ENCODE peak calls at places on chromosomes 7 and 10, in nine cellular contexts. N, F, I, T, O, R, G, V and U are unnamed samples.

GRCh38 chr10:30386801-30387588 is 37.9 kb upstream of the MTPAP start:
- DNase-seq in N (no peak), F (no peak), I (no peak), T (no peak), O (no peak), R (no peak), G (no peak), V (no peak), U (no peak)

GRCh38 chr7:116885724-116886123 is 23.3 kb downstream of the CAPZA2 start:
- DNase-seq in N (no peak), F (no peak), I (no peak), T (no peak), O (no peak), R (no peak), G (no peak), V (no peak), U (no peak)

GRCh38 chr10:94088926-94089381 is 95.2 kb downstream of the PLCE1 start:
- DNase-seq in N (peak), F (no peak), I (no peak), T (no peak), O (no peak), R (peak), G (no peak), V (no peak), U (no peak)

GRCh38 chr10:124087672-124088634 is 5.4 kb downstream of the CHST15 start:
- DNase-seq in N (no peak), F (no peak), I (peak), T (peak), O (no peak), R (no peak), G (no peak), V (no peak), U (no peak)

GRCh38 chr7:32676249-32676941 is 181.1 kb downstream of the AVL9 start:
- DNase-seq in N (no peak), F (no peak), I (no peak), T (no peak), O (no peak), R (no peak), G (no peak), V (no peak), U (no peak)

GRCh38 chr10:45154481-45154880 is 153.8 kb downstream of the ZNF22 start:
- DNase-seq in N (peak), F (no peak), I (no peak), T (no peak), O (no peak), R (peak), G (no peak), V (no peak), U (no peak)

GRCh38 chr7:155567646-155568334 is 21.4 kb upstream of the CNPY1 start:
- DNase-seq in N (no peak), F (no peak), I (no peak), T (no peak), O (no peak), R (no peak), G (peak), V (no peak), U (no peak)

GRCh38 chr7:9608560-9608959 is 1175.2 kb downstream of the NXPH1 start:
- DNase-seq in N (no peak), F (no peak), I (no peak), T (no peak), O (no peak), R (no peak), G (no peak), V (no peak), U (no peak)

GRCh38 chr10:43267811-43268210 is 946 bp upstream of the RASGEF1A start:
- DNase-seq in N (no peak), F (peak), I (peak), T (no peak), O (no peak), R (no peak), G (no peak), V (no peak), U (no peak)

GRCh38 chr7:81482600-81483186 is 287.2 kb downstream of the HGF start:
- DNase-seq in N (peak), F (peak), I (no peak), T (peak), O (no peak), R (peak), G (no peak), V (no peak), U (no peak)

GRCh38 chr7:95688931-95689453 is 83.4 kb upstream of the DYNC1I1 start:
- DNase-seq in N (peak), F (no peak), I (no peak), T (no peak), O (no peak), R (no peak), G (no peak), V (no peak), U (no peak)

GRCh38 chr10:33703897-33704825 is 369.7 kb upstream of the NRP1 start:
- DNase-seq in N (peak), F (no peak), I (no peak), T (no peak), O (no peak), R (peak), G (no peak), V (no peak), U (no peak)

GRCh38 chr10:49605939-49606509 is 4.1 kb upstream of the SLC18A3 start:
- DNase-seq in N (no peak), F (no peak), I (no peak), T (no peak), O (no peak), R (no peak), G (no peak), V (no peak), U (no peak)

GRCh38 chr7:91157579-91158320 is 106.5 kb upstream of the FZD1 start:
- DNase-seq in N (no peak), F (no peak), I (no peak), T (no peak), O (no peak), R (no peak), G (no peak), V (no peak), U (no peak)

GRCh38 chr10:12390733-12391132 is 41.4 kb downstream of the CAMK1D start:
- DNase-seq in N (peak), F (no peak), I (no peak), T (no peak), O (no peak), R (peak), G (no peak), V (no peak), U (no peak)

GRCh38 chr10:7477538-7478334 is 66.9 kb upstream of the SFMBT2 start:
- DNase-seq in N (no peak), F (no peak), I (no peak), T (no peak), O (no peak), R (no peak), G (no peak), V (no peak), U (no peak)

GRCh38 chr10:110172155-110172554 is 35.2 kb upstream of the MXI1 start:
- DNase-seq in N (no peak), F (no peak), I (no peak), T (no peak), O (no peak), R (no peak), G (no peak), V (no peak), U (no peak)

GRCh38 chr10:92850186-92850585 is 1.9 kb downstream of the EXOC6 start:
- DNase-seq in N (peak), F (no peak), I (no peak), T (no peak), O (no peak), R (no peak), G (no peak), V (no peak), U (no peak)

GRCh38 chr7:116772423-116772852 is 89.9 kb upstream of the CAPZA2 start:
- DNase-seq in N (peak), F (no peak), I (no peak), T (no peak), O (no peak), R (peak), G (no peak), V (no peak), U (no peak)

GRCh38 chr7:157318015-157318706 is 18.6 kb upstream of the DNAJB6 start:
- DNase-seq in N (peak), F (peak), I (no peak), T (no peak), O (no peak), R (no peak), G (no peak), V (no peak), U (peak)

GRCh38 chr7:14754631-14755030 is 147.9 kb downstream of the DGKB start:
- DNase-seq in N (peak), F (no peak), I (no peak), T (no peak), O (no peak), R (peak), G (no peak), V (no peak), U (no peak)

GRCh38 chr10:42864575-42864974 is 82.0 kb downstream of the BMS1 start:
- DNase-seq in N (peak), F (no peak), I (no peak), T (peak), O (no peak), R (peak), G (peak), V (no peak), U (no peak)

GRCh38 chr7:7529328-7529727 is 6.3 kb downstream of the COL28A1 start:
- DNase-seq in N (no peak), F (no peak), I (no peak), T (no peak), O (no peak), R (no peak), G (no peak), V (no peak), U (no peak)

GRCh38 chr10:63534723-63535122 is 13.5 kb downstream of the REEP3 start:
- DNase-seq in N (no peak), F (no peak), I (no peak), T (no peak), O (no peak), R (no peak), G (no peak), V (no peak), U (no peak)

GRCh38 chr7:31767686-31768358 is 80.8 kb downstream of the PPP1R17 start:
- DNase-seq in N (no peak), F (no peak), I (no peak), T (no peak), O (no peak), R (no peak), G (no peak), V (no peak), U (no peak)

GRCh38 chr7:157500171-157500960 is 163.6 kb downstream of the DNAJB6 start:
- DNase-seq in N (no peak), F (no peak), I (no peak), T (no peak), O (no peak), R (no peak), G (no peak), V (no peak), U (no peak)

GRCh38 chr10:118216071-118216470 is 126.1 kb downstream of the FAM204A start:
- DNase-seq in N (no peak), F (no peak), I (no peak), T (no peak), O (no peak), R (no peak), G (no peak), V (no peak), U (no peak)

GRCh38 chr7:87628780-87629569 is 777 bp downstream of the RUNDC3B start:
- DNase-seq in N (peak), F (peak), I (peak), T (peak), O (peak), R (peak), G (peak), V (peak), U (peak)